ENCODE peak calls at places on chromosomes 2 and 18, in five cellular contexts. One of them, this sample, is unnamed.

GRCh38 chr2:110861616-110862260 is 129.4 kb downstream of the ACOXL start:
- DNase-seq in T1000: no peak
- DNase-seq in naive thymus-derived CD4-positive, alpha-beta T cell: no peak
- DNase-seq in psoas muscle: no peak
- DNase-seq in activated CD4-positive, alpha-beta T cell treated with anti-CD3 and anti-CD28 coated beads, Interleukin-2, amount 50 U/mL, for 4 hours: no peak
- DNase-seq in this sample: no peak

GRCh38 chr18:22168360-22168921 is 948 bp upstream of the GATA6 start:
- DNase-seq in T1000: no peak
- DNase-seq in naive thymus-derived CD4-positive, alpha-beta T cell: no peak
- DNase-seq in psoas muscle: no peak
- DNase-seq in activated CD4-positive, alpha-beta T cell treated with anti-CD3 and anti-CD28 coated beads, Interleukin-2, amount 50 U/mL, for 4 hours: no peak
- DNase-seq in this sample: peak; percentile 43

GRCh38 chr2:64498438-64498837 is 25.7 kb upstream of the AFTPH start:
- DNase-seq in T1000: no peak
- DNase-seq in naive thymus-derived CD4-positive, alpha-beta T cell: no peak
- DNase-seq in psoas muscle: no peak
- DNase-seq in activated CD4-positive, alpha-beta T cell treated with anti-CD3 and anti-CD28 coated beads, Interleukin-2, amount 50 U/mL, for 4 hours: no peak
- DNase-seq in this sample: no peak

GRCh38 chr2:24825883-24826800 is 32.9 kb downstream of the CENPO start:
- DNase-seq in T1000: no peak
- DNase-seq in naive thymus-derived CD4-positive, alpha-beta T cell: no peak
- DNase-seq in psoas muscle: peak; percentile 44
- DNase-seq in activated CD4-positive, alpha-beta T cell treated with anti-CD3 and anti-CD28 coated beads, Interleukin-2, amount 50 U/mL, for 4 hours: no peak
- DNase-seq in this sample: peak; percentile 12

GRCh38 chr2:119338826-119339561 is 27.6 kb downstream of the C2orf76 start:
- DNase-seq in T1000: no peak
- DNase-seq in naive thymus-derived CD4-positive, alpha-beta T cell: peak; percentile 21
- DNase-seq in psoas muscle: no peak
- DNase-seq in activated CD4-positive, alpha-beta T cell treated with anti-CD3 and anti-CD28 coated beads, Interleukin-2, amount 50 U/mL, for 4 hours: peak; percentile 5
- DNase-seq in this sample: peak; percentile 78

GRCh38 chr18:21000667-21001066 is 110.9 kb downstream of the ROCK1 start:
- DNase-seq in T1000: no peak
- DNase-seq in naive thymus-derived CD4-positive, alpha-beta T cell: no peak
- DNase-seq in psoas muscle: no peak
- DNase-seq in activated CD4-positive, alpha-beta T cell treated with anti-CD3 and anti-CD28 coated beads, Interleukin-2, amount 50 U/mL, for 4 hours: no peak
- DNase-seq in this sample: no peak

GRCh38 chr2:196974970-196975369 is 48.5 kb upstream of the PGAP1 start:
- DNase-seq in T1000: no peak
- DNase-seq in naive thymus-derived CD4-positive, alpha-beta T cell: no peak
- DNase-seq in psoas muscle: no peak
- DNase-seq in activated CD4-positive, alpha-beta T cell treated with anti-CD3 and anti-CD28 coated beads, Interleukin-2, amount 50 U/mL, for 4 hours: no peak
- DNase-seq in this sample: no peak

GRCh38 chr2:216789088-216789487 is 70.8 kb downstream of the TNP1 start:
- DNase-seq in T1000: no peak
- DNase-seq in naive thymus-derived CD4-positive, alpha-beta T cell: no peak
- DNase-seq in psoas muscle: no peak
- DNase-seq in activated CD4-positive, alpha-beta T cell treated with anti-CD3 and anti-CD28 coated beads, Interleukin-2, amount 50 U/mL, for 4 hours: no peak
- DNase-seq in this sample: no peak

GRCh38 chr18:37900281-37900680 is 334.7 kb upstream of the CELF4 start:
- DNase-seq in T1000: no peak
- DNase-seq in naive thymus-derived CD4-positive, alpha-beta T cell: no peak
- DNase-seq in psoas muscle: no peak
- DNase-seq in activated CD4-positive, alpha-beta T cell treated with anti-CD3 and anti-CD28 coated beads, Interleukin-2, amount 50 U/mL, for 4 hours: no peak
- DNase-seq in this sample: no peak

GRCh38 chr2:7026740-7027139 is 109.5 kb downstream of the RNF144A start:
- DNase-seq in T1000: no peak
- DNase-seq in naive thymus-derived CD4-positive, alpha-beta T cell: no peak
- DNase-seq in psoas muscle: no peak
- DNase-seq in activated CD4-positive, alpha-beta T cell treated with anti-CD3 and anti-CD28 coated beads, Interleukin-2, amount 50 U/mL, for 4 hours: no peak
- DNase-seq in this sample: no peak

GRCh38 chr2:140256080-140256479 is 1475.9 kb upstream of the NXPH2 start:
- DNase-seq in T1000: no peak
- DNase-seq in naive thymus-derived CD4-positive, alpha-beta T cell: no peak
- DNase-seq in psoas muscle: no peak
- DNase-seq in activated CD4-positive, alpha-beta T cell treated with anti-CD3 and anti-CD28 coated beads, Interleukin-2, amount 50 U/mL, for 4 hours: no peak
- DNase-seq in this sample: no peak

GRCh38 chr2:38214209-38214717 is 138.3 kb upstream of the CYP1B1 start:
- DNase-seq in T1000: no peak
- DNase-seq in naive thymus-derived CD4-positive, alpha-beta T cell: no peak
- DNase-seq in psoas muscle: no peak
- DNase-seq in activated CD4-positive, alpha-beta T cell treated with anti-CD3 and anti-CD28 coated beads, Interleukin-2, amount 50 U/mL, for 4 hours: no peak
- DNase-seq in this sample: no peak

GRCh38 chr2:187748958-187749357 is 194.7 kb upstream of the TFPI start:
- DNase-seq in T1000: no peak
- DNase-seq in naive thymus-derived CD4-positive, alpha-beta T cell: no peak
- DNase-seq in psoas muscle: no peak
- DNase-seq in activated CD4-positive, alpha-beta T cell treated with anti-CD3 and anti-CD28 coated beads, Interleukin-2, amount 50 U/mL, for 4 hours: no peak
- DNase-seq in this sample: no peak

GRCh38 chr2:219335373-219335786 is 2.8 kb upstream of the RESP18 start:
- DNase-seq in T1000: no peak
- DNase-seq in naive thymus-derived CD4-positive, alpha-beta T cell: no peak
- DNase-seq in psoas muscle: no peak
- DNase-seq in activated CD4-positive, alpha-beta T cell treated with anti-CD3 and anti-CD28 coated beads, Interleukin-2, amount 50 U/mL, for 4 hours: no peak
- DNase-seq in this sample: no peak

GRCh38 chr18:35861367-35862114 is 110.9 kb upstream of the RMP24 start:
- DNase-seq in T1000: no peak
- DNase-seq in naive thymus-derived CD4-positive, alpha-beta T cell: no peak
- DNase-seq in psoas muscle: no peak
- DNase-seq in activated CD4-positive, alpha-beta T cell treated with anti-CD3 and anti-CD28 coated beads, Interleukin-2, amount 50 U/mL, for 4 hours: no peak
- DNase-seq in this sample: no peak

GRCh38 chr2:215609089-215610032 is 173.5 kb upstream of the FN1 start:
- DNase-seq in T1000: no peak
- DNase-seq in naive thymus-derived CD4-positive, alpha-beta T cell: no peak
- DNase-seq in psoas muscle: no peak
- DNase-seq in activated CD4-positive, alpha-beta T cell treated with anti-CD3 and anti-CD28 coated beads, Interleukin-2, amount 50 U/mL, for 4 hours: no peak
- DNase-seq in this sample: no peak

GRCh38 chr2:33518200-33518599 is 41.8 kb downstream of the RASGRP3 start:
- DNase-seq in T1000: no peak
- DNase-seq in naive thymus-derived CD4-positive, alpha-beta T cell: no peak
- DNase-seq in psoas muscle: no peak
- DNase-seq in activated CD4-positive, alpha-beta T cell treated with anti-CD3 and anti-CD28 coated beads, Interleukin-2, amount 50 U/mL, for 4 hours: no peak
- DNase-seq in this sample: no peak

GRCh38 chr2:236600892-236601291 is 31.3 kb downstream of the ACKR3 start:
- DNase-seq in T1000: no peak
- DNase-seq in naive thymus-derived CD4-positive, alpha-beta T cell: no peak
- DNase-seq in psoas muscle: no peak
- DNase-seq in activated CD4-positive, alpha-beta T cell treated with anti-CD3 and anti-CD28 coated beads, Interleukin-2, amount 50 U/mL, for 4 hours: no peak
- DNase-seq in this sample: no peak

GRCh38 chr2:206989306-206989705 is 50.0 kb downstream of the CPO start:
- DNase-seq in T1000: no peak
- DNase-seq in naive thymus-derived CD4-positive, alpha-beta T cell: no peak
- DNase-seq in psoas muscle: peak; percentile 54
- DNase-seq in activated CD4-positive, alpha-beta T cell treated with anti-CD3 and anti-CD28 coated beads, Interleukin-2, amount 50 U/mL, for 4 hours: no peak
- DNase-seq in this sample: no peak

GRCh38 chr18:26103579-26103978 is 13.2 kb upstream of the SS18 start:
- DNase-seq in T1000: no peak
- DNase-seq in naive thymus-derived CD4-positive, alpha-beta T cell: peak; percentile 12
- DNase-seq in psoas muscle: no peak
- DNase-seq in activated CD4-positive, alpha-beta T cell treated with anti-CD3 and anti-CD28 coated beads, Interleukin-2, amount 50 U/mL, for 4 hours: peak; percentile 32
- DNase-seq in this sample: peak; percentile 16

GRCh38 chr2:155145758-155146229 is 447.3 kb downstream of the KCNJ3 start:
- DNase-seq in T1000: no peak
- DNase-seq in naive thymus-derived CD4-positive, alpha-beta T cell: no peak
- DNase-seq in psoas muscle: no peak
- DNase-seq in activated CD4-positive, alpha-beta T cell treated with anti-CD3 and anti-CD28 coated beads, Interleukin-2, amount 50 U/mL, for 4 hours: no peak
- DNase-seq in this sample: no peak

GRCh38 chr2:54298511-54298910 is 42.5 kb upstream of the TSPYL6 start:
- DNase-seq in T1000: no peak
- DNase-seq in naive thymus-derived CD4-positive, alpha-beta T cell: no peak
- DNase-seq in psoas muscle: no peak
- DNase-seq in activated CD4-positive, alpha-beta T cell treated with anti-CD3 and anti-CD28 coated beads, Interleukin-2, amount 50 U/mL, for 4 hours: no peak
- DNase-seq in this sample: no peak

GRCh38 chr18:47184419-47185050 is 8.4 kb upstream of the IER3IP1 start:
- DNase-seq in T1000: no peak
- DNase-seq in naive thymus-derived CD4-positive, alpha-beta T cell: no peak
- DNase-seq in psoas muscle: no peak
- DNase-seq in activated CD4-positive, alpha-beta T cell treated with anti-CD3 and anti-CD28 coated beads, Interleukin-2, amount 50 U/mL, for 4 hours: no peak
- DNase-seq in this sample: no peak

GRCh38 chr18:7221424-7222155 is 9.3 kb upstream of the LRRC30 start:
- DNase-seq in T1000: peak; percentile 11
- DNase-seq in naive thymus-derived CD4-positive, alpha-beta T cell: no peak
- DNase-seq in psoas muscle: peak; percentile 55
- DNase-seq in activated CD4-positive, alpha-beta T cell treated with anti-CD3 and anti-CD28 coated beads, Interleukin-2, amount 50 U/mL, for 4 hours: no peak
- DNase-seq in this sample: no peak

GRCh38 chr18:43952398-43952797 is 675.1 kb upstream of the SYT4 start:
- DNase-seq in T1000: no peak
- DNase-seq in naive thymus-derived CD4-positive, alpha-beta T cell: no peak
- DNase-seq in psoas muscle: no peak
- DNase-seq in activated CD4-positive, alpha-beta T cell treated with anti-CD3 and anti-CD28 coated beads, Interleukin-2, amount 50 U/mL, for 4 hours: no peak
- DNase-seq in this sample: no peak